ENCODE peak calls at places on chromosomes 4 and X, in four cellular contexts. Q is tibial artery, X is MM.1S, O is body of pancreas. K is an unnamed sample.

GRCh38 chr4:66575024-66575696 is 904.9 kb upstream of the EPHA5 start:
- DNase-seq in Q (no peak), O (peak), X (no peak), K (peak)

GRCh38 chrX:47637546-47638195 is 7.9 kb upstream of the CFP start:
- DNase-seq in X (no peak), O (no peak), Q (peak), K (no peak)

GRCh38 chr4:66048861-66049260 is 378.6 kb upstream of the EPHA5 start:
- DNase-seq in Q (no peak), X (no peak), O (no peak), K (no peak)

GRCh38 chrX:150227321-150227860 is 135.7 kb upstream of the MAMLD1 start:
- DNase-seq in Q (no peak), O (no peak), X (no peak), K (no peak)

GRCh38 chr4:153346563-153346962 is 2.1 kb downstream of the MND1 start:
- DNase-seq in Q (no peak), X (no peak), O (no peak), K (no peak)

GRCh38 chr4:5125326-5125725 is 74.0 kb downstream of the STK32B start:
- DNase-seq in X (no peak), Q (no peak), O (no peak), K (no peak)

GRCh38 chrX:82127228-82128123 is 925.6 kb downstream of the SH3BGRL start:
- DNase-seq in X (peak), Q (no peak), O (no peak), K (no peak)

GRCh38 chr4:39464886-39465501 is 6.1 kb downstream of the LIAS start:
- DNase-seq in Q (no peak), X (no peak), O (no peak), K (no peak)

GRCh38 chrX:78092296-78092695 is 11.8 kb upstream of the PGK1 start:
- DNase-seq in X (peak), Q (no peak), O (no peak), K (peak)

GRCh38 chr4:158534727-158535126 is 13.0 kb downstream of the RXFP1 start:
- DNase-seq in O (no peak), Q (no peak), X (no peak), K (no peak)

GRCh38 chr4:185395255-185395955 is at the start of gene LRP2BP:
- DNase-seq in X (peak), O (no peak), Q (no peak), K (no peak)

GRCh38 chrX:71178908-71179307 is 34.3 kb downstream of the NLGN3 start:
- DNase-seq in Q (peak), X (peak), O (peak), K (no peak)

GRCh38 chrX:101394372-101394771 is 3.6 kb downstream of the RPL36A start:
- DNase-seq in X (no peak), Q (no peak), O (no peak), K (no peak)

GRCh38 chrX:68049466-68049865 is 383.8 kb downstream of the OPHN1 start:
- DNase-seq in O (no peak), Q (no peak), X (no peak), K (no peak)

GRCh38 chr4:138182838-138183426 is 59.2 kb downstream of the SLC7A11 start:
- DNase-seq in O (peak), Q (no peak), X (peak), K (no peak)

GRCh38 chr4:106430797-106431196 is 62.2 kb upstream of the GIMD1 start:
- DNase-seq in O (no peak), Q (no peak), X (no peak), K (no peak)

GRCh38 chrX:70134116-70134477 is 850 bp downstream of the IGBP1 start:
- DNase-seq in X (no peak), Q (no peak), O (no peak), K (no peak)

GRCh38 chrX:94361241-94361640 is 687.2 kb downstream of the FAM133A start:
- DNase-seq in X (no peak), O (no peak), Q (no peak), K (no peak)

GRCh38 chr4:46389301-46389761 is 597 bp downstream of the GABRA2 start:
- DNase-seq in O (no peak), X (no peak), Q (no peak), K (no peak)

GRCh38 chr4:39812500-39812899 is 114.6 kb downstream of the UBE2K start:
- DNase-seq in O (no peak), X (no peak), Q (no peak), K (no peak)

GRCh38 chrX:107718156-107718621 is 57.4 kb downstream of the TSC22D3 start:
- DNase-seq in Q (peak), O (peak), X (peak), K (no peak)

GRCh38 chrX:23820235-23820782 is 37.3 kb downstream of the SAT1 start:
- DNase-seq in X (peak), O (no peak), Q (no peak), K (no peak)

GRCh38 chrX:129843459-129844306 is at the start of gene ZDHHC9:
- DNase-seq in O (peak), Q (peak), X (peak), K (peak)

GRCh38 chrX:78333521-78333920 is 6.1 kb upstream of the CYSLTR1 start:
- DNase-seq in X (peak), O (no peak), Q (no peak), K (no peak)

GRCh38 chr4:103306870-103307345 is 108.8 kb upstream of the CENPE start:
- DNase-seq in O (peak), Q (no peak), X (no peak), K (no peak)

GRCh38 chr4:43089730-43090129 is 197.2 kb downstream of the GRXCR1 start:
- DNase-seq in X (no peak), Q (no peak), O (no peak), K (peak)

GRCh38 chr4:13665711-13666660 is 38.5 kb upstream of the BOD1L1 start:
- DNase-seq in X (no peak), O (no peak), Q (no peak), K (no peak)

GRCh38 chr4:88063634-88064296 is 56.3 kb downstream of the PKD2 start:
- DNase-seq in Q (no peak), X (no peak), O (no peak), K (no peak)

GRCh38 chr4:18041114-18041513 is 19.6 kb upstream of the LCORL start:
- DNase-seq in X (no peak), Q (no peak), O (no peak), K (no peak)

GRCh38 chr4:86014599-86014998 is 345.3 kb downstream of the MAPK10 start:
- DNase-seq in Q (no peak), O (no peak), X (no peak), K (no peak)

DNA sequence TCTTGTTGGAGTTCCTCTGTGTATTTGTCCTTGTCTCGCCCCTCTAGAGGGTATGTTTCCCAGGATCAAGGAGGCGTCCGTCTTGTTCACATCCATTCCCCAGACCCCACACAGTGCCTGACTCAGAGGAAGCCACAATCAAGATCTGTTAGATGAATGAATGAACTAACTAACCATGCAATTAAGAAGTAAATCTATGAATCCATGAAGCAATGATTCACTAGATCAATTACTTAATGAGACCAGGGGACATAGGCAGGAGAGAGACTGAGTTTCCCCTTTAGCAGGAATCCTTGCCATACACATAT is 11.9 kb downstream of the BLOC1S4 start:
- DNase-seq in O (no peak), Q (no peak), X (no peak), K (no peak)
- H3K4me3 ChIP-seq in O (no peak), Q (no peak), X (no peak), K (no peak)

DNA sequence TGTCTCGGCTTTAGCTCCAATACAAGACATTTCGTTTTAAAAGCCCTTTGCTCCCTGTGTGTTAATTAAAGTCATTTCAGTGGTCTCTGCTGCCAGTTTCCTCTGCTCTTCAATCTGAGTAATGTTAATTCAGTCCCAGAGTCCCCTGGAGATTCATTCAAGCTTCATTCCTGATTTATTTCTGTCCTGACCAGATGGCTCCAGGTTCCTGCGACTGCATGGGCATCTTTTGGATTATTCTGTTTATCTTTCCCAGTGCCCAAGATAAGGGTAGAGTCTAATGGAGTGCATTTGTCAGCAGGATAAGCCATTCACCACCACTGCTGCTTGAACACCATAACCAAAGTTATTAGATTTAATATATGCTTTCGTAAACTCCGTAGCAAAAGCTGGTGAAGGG is 6.2 kb upstream of the PAGE1 start:
- DNase-seq in X (no peak), Q (no peak), O (no peak), K (no peak)
- TF ChIP-seq CTCF in X (no peak), Q (no peak), O (no peak), K (no peak)

DNA sequence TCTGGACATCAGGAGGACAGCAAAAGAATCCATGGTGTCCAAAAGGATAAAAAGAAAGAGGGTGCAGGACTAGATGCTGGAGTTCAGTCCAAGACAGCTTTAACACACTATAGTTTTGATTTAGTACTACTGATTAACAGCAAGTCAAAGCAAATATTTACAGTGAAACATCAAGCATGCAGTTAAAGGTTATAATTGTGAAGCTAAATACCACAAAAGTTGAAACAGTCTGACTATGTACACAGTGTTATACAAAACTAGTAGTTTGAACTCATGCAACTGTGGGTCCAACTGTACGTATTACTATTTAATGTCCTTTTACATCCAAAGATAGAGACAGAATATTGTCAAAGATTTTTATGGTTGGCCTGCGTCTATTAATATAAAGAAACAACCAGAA is 57.6 kb downstream of the CHIC2 start:
- DNase-seq in X (no peak), Q (no peak), O (no peak), K (no peak)
- H3K27ac ChIP-seq in X (no peak), Q (no peak), O (no peak), K (no peak)

GRCh38 chr4:181234951-181235350 is 1008.3 kb upstream of the TENM3 start:
- DNase-seq in Q (no peak), X (no peak), O (no peak), K (no peak)
- H3K4me3 ChIP-seq in Q (no peak), X (no peak), O (no peak), K (no peak)

GRCh38 chr4:145299380-145300076 is 119.1 kb upstream of the OTUD4 start:
- DNase-seq in X (peak), Q (no peak), O (no peak), K (peak)

GRCh38 chr4:145293658-145294057 is 113.3 kb upstream of the OTUD4 start:
- DNase-seq in Q (no peak), X (no peak), O (no peak), K (no peak)

GRCh38 chr4:145298885-145299284 is 118.5 kb upstream of the OTUD4 start:
- DNase-seq in Q (no peak), O (peak), X (peak), K (no peak)

GRCh38 chr4:145301386-145302080 is 121.1 kb upstream of the OTUD4 start:
- DNase-seq in X (no peak), O (no peak), Q (no peak), K (peak)

DNA sequence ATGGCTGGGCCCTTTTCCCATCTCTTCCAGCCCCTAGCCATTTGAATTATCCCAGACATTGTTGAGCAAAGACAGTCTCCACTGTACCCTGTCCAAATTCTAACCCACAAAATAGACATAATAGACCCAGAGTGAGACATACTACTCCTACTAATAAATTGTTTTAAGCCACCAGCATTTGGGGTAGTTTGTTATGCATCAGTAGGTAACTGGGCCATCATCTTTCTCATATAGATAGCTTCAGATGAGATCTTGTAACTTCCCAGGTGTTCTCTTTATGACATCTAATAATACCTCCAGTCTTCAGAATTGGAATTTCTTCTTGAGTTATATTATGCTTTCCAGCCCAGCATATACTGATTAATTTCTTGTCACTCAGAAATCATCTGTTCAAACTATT is 117.2 kb upstream of the OTUD4 start:
- DNase-seq in Q (no peak), X (no peak), O (no peak), K (no peak)
- TF ChIP-seq CTCF in Q (no peak), X (no peak), O (no peak), K (no peak)

GRCh38 chr4:142265946-142266345 is 580.2 kb downstream of the INPP4B start:
- DNase-seq in Q (no peak), O (no peak), X (no peak), K (no peak)
- H3K27ac ChIP-seq in Q (peak), O (peak), X (no peak), K (peak)

GRCh38 chrX:63566856-63567255 is 215.7 kb upstream of the SPIN4 start:
- DNase-seq in X (no peak), O (no peak), Q (no peak), K (no peak)
- H3K4me3 ChIP-seq in X (no peak), O (no peak), Q (no peak), K (no peak)

DNA sequence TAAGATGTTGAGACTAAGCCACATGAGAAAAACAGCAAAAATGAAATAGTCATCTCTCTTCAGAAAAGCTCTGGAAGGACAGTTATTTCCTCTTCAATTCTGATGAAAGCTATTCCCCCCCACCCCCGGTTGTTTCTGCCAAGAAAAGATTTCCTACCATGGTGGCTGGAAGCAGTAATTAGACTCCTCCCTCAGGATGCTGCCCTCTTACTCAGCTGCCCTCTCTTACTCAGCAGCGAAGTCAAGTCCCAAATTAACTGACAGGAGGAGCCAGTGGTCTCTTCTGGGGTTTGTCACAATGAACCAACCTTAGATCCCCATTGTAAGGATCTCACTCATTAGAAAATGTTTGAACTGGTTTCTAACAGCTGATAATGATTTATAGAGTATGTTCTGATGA is 38.0 kb downstream of the GPM6B start:
- DNase-seq in X (no peak), O (no peak), Q (no peak), K (no peak)
- TF ChIP-seq CTCF in X (no peak), O (no peak), Q (no peak), K (no peak)

DNA sequence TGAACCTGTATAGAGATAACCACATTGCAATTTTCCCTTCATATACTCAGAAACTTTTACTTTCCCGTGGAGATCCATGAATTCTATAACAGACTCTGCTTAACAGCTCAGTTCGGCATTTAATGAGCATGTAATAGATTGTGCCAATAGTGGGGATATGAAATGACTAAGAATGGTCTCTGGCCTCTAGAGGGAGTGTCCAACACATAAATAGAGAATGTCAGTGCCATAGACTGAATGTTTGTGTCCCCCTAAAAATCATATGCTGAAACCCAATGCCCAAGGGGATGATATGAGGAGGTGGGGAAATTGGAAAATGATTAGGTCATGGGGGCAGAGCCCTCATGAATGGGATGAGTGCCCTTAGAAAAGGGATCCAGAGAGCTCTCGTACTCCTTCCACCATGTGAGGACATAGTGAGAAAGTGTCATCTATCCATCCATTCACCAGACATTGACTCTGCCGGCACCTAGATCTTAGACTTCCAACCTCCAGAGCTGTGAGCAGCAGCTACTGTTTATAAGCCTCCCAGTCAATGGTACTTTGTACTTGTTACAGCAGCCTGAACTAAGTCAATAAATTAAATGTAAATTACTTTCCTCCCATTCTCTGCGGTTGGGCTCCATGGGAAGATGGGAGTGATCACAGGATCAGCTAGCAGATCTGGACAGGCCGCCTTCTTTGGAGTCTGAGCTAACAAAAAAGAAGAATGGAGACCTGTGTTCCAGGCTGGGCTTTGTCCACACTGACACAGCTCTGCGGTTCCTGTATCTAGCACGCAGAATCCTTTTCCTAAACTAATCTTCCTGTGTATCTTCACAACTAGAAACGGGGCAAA is 28.1 kb upstream of the HPSE start:
- DNase-seq in X (peak), Q (no peak), O (no peak), K (no peak)
- H3K27ac ChIP-seq in X (no peak), Q (no peak), O (no peak), K (no peak)

GRCh38 chrX:155028192-155028591 is 1.5 kb downstream of the FUNDC2 start:
- DNase-seq in Q (no peak), O (no peak), X (no peak), K (no peak)
- H3K4me3 ChIP-seq in Q (peak), O (no peak), X (peak), K (peak)

K was measured in RWPE2.